ENCODE peak calls at places on chromosomes 2 and 18, in ten cellular contexts. J is GM12891; L is PC-3; O is M059J; S is pancreas; T is putamen; U is activated T-helper 1 cell treated with anti-CD3 and anti-CD28 coated beads, Interleukin-2, amount 50 U/mL, for 16 hours; P is stimulated activated CD4-positive, alpha-beta T cell treated with anti-CD3 and anti-CD28 coated beads, Interleukin-15, amount 100 ng/mL, for 1 hour; K is mesenchymal stem cell; X is LHCN-M2. A is an unnamed sample.

GRCh38 chr2:171957061-171957460 is 34.8 kb downstream of the HAT1 start:
- DNase-seq in J (no peak), L (peak), O (peak), S (no peak), T (no peak), U (no peak), P (no peak), K (no peak), X (peak), A (no peak)

GRCh38 chr2:136378712-136379595 is 261.0 kb upstream of the CXCR4 start:
- DNase-seq in J (no peak), L (peak), O (peak), S (peak), T (peak), U (peak), P (peak), K (peak), X (peak), A (peak)

GRCh38 chr18:75227535-75227934 is 16.9 kb downstream of the TSHZ1 start:
- DNase-seq in J (no peak), L (no peak), O (no peak), S (no peak), T (no peak), U (no peak), P (no peak), K (no peak), X (no peak), A (no peak)

GRCh38 chr2:74333175-74333574 is 10.0 kb downstream of the SLC4A5 start:
- DNase-seq in J (no peak), L (peak), O (peak), S (no peak), T (no peak), U (no peak), P (no peak), K (peak), X (peak), A (peak)

GRCh38 chr18:23307567-23308295 is 145.4 kb upstream of the RIOK3 start:
- DNase-seq in J (peak), L (peak), O (peak), S (no peak), T (no peak), U (no peak), P (no peak), K (peak), X (peak), A (peak)

GRCh38 chr2:145649061-145649460 is 1129.1 kb upstream of the ZEB2 start:
- DNase-seq in J (no peak), L (no peak), O (no peak), S (no peak), T (no peak), U (no peak), P (no peak), K (no peak), X (no peak), A (no peak)

GRCh38 chr2:202687276-202687675 is 52.5 kb downstream of the FAM117B start:
- DNase-seq in J (no peak), L (peak), O (peak), S (no peak), T (no peak), U (no peak), P (no peak), K (peak), X (peak), A (no peak)

GRCh38 chr2:132439703-132440398 is 23.2 kb downstream of the GPR39 start:
- DNase-seq in J (no peak), L (peak), O (peak), S (no peak), T (no peak), U (no peak), P (no peak), K (peak), X (peak), A (no peak)

GRCh38 chr2:230712443-230713330 is at the start of gene CAB39:
- DNase-seq in J (peak), L (peak), O (peak), S (peak), T (peak), U (peak), P (peak), K (peak), X (peak), A (peak)

GRCh38 chr2:70745276-70745675 is 22.7 kb downstream of the ADD2 start:
- DNase-seq in J (no peak), L (no peak), O (no peak), S (no peak), T (no peak), U (no peak), P (no peak), K (no peak), X (no peak), A (no peak)

GRCh38 chr2:136000502-136000901 is 15.1 kb upstream of the DARS1 start:
- DNase-seq in J (no peak), L (no peak), O (no peak), S (no peak), T (no peak), U (no peak), P (no peak), K (peak), X (no peak), A (no peak)

GRCh38 chr18:48123324-48123723 is 192.9 kb upstream of the SMAD2 start:
- DNase-seq in J (no peak), L (no peak), O (no peak), S (no peak), T (peak), U (no peak), P (no peak), K (no peak), X (no peak), A (no peak)

GRCh38 chr2:44496130-44496529 is 134.4 kb downstream of the CAMKMT start:
- DNase-seq in J (no peak), L (no peak), O (no peak), S (no peak), T (no peak), U (no peak), P (no peak), K (no peak), X (no peak), A (no peak)

GRCh38 chr18:21362921-21363320 is 120.9 kb downstream of the GREB1L start:
- DNase-seq in J (no peak), L (no peak), O (peak), S (no peak), T (no peak), U (no peak), P (no peak), K (no peak), X (peak), A (peak)

GRCh38 chr2:219109468-219109867 is 48.7 kb upstream of the IHH start:
- DNase-seq in J (no peak), L (no peak), O (no peak), S (no peak), T (no peak), U (no peak), P (peak), K (no peak), X (no peak), A (no peak)

GRCh38 chr2:70552501-70553333 is 909 bp downstream of the TGFA start:
- DNase-seq in J (no peak), L (peak), O (peak), S (no peak), T (no peak), U (no peak), P (no peak), K (no peak), X (no peak), A (peak)

GRCh38 chr2:177403822-177404221 is 11.2 kb downstream of the AGPS start:
- DNase-seq in J (no peak), L (no peak), O (no peak), S (no peak), T (no peak), U (no peak), P (no peak), K (no peak), X (no peak), A (peak)

GRCh38 chr2:177334940-177335543 is 57.5 kb upstream of the AGPS start:
- DNase-seq in J (no peak), L (peak), O (peak), S (peak), T (peak), U (no peak), P (no peak), K (peak), X (peak), A (peak)